ENCODE peak calls at places on chromosomes 13 and 19, in six cellular contexts. One of them, this sample, is unnamed.

GRCh38 chr13:91922969-91923592 is 524.7 kb downstream of the GPC5 start:
- DNase-seq in transverse colon: no peak
- DNase-seq in prostate gland: no peak
- DNase-seq in SK-N-SH: peak; percentile 6
- DNase-seq in GM12892: no peak
- DNase-seq in stomach: no peak
- DNase-seq in this sample: no peak

GRCh38 chr19:10402441-10403038 is 802 bp downstream of the CDC37 start:
- DNase-seq in prostate gland: no peak
- DNase-seq in stomach: no peak
- DNase-seq in transverse colon: peak; percentile 45
- DNase-seq in GM12892: no peak
- DNase-seq in SK-N-SH: peak; percentile 76
- DNase-seq in this sample: no peak

GRCh38 chr19:6125571-6125989 is 9.9 kb upstream of the ACSBG2 start:
- DNase-seq in prostate gland: peak; percentile 41
- DNase-seq in stomach: peak; percentile 69
- DNase-seq in SK-N-SH: peak; percentile 66
- DNase-seq in transverse colon: peak; percentile 71
- DNase-seq in GM12892: no peak
- DNase-seq in this sample: no peak

GRCh38 chr13:72514141-72514540 is 213.3 kb downstream of the MZT1 start:
- DNase-seq in SK-N-SH: no peak
- DNase-seq in transverse colon: no peak
- DNase-seq in GM12892: no peak
- DNase-seq in stomach: no peak
- DNase-seq in prostate gland: no peak
- DNase-seq in this sample: no peak

GRCh38 chr19:33556261-33556660 is 34.7 kb upstream of the PEPD start:
- DNase-seq in transverse colon: no peak
- DNase-seq in GM12892: no peak
- DNase-seq in stomach: no peak
- DNase-seq in SK-N-SH: no peak
- DNase-seq in prostate gland: no peak
- DNase-seq in this sample: no peak

GRCh38 chr13:112253631-112254030 is 122.5 kb upstream of the SPACA7 start:
- DNase-seq in stomach: no peak
- DNase-seq in prostate gland: no peak
- DNase-seq in transverse colon: no peak
- DNase-seq in SK-N-SH: no peak
- DNase-seq in GM12892: no peak
- DNase-seq in this sample: no peak

GRCh38 chr13:72960541-72960940 is 98.3 kb upstream of the KLF5 start:
- DNase-seq in SK-N-SH: no peak
- DNase-seq in prostate gland: peak; percentile 35
- DNase-seq in GM12892: no peak
- DNase-seq in stomach: no peak
- DNase-seq in transverse colon: no peak
- DNase-seq in this sample: no peak

GRCh38 chr19:54325194-54325621 is 12.2 kb upstream of the LILRA5 start:
- DNase-seq in transverse colon: no peak
- DNase-seq in SK-N-SH: peak; percentile 59
- DNase-seq in GM12892: no peak
- DNase-seq in stomach: no peak
- DNase-seq in prostate gland: no peak
- DNase-seq in this sample: no peak

GRCh38 chr19:5046339-5047039 is 77.6 kb downstream of the KDM4B start:
- DNase-seq in SK-N-SH: no peak
- DNase-seq in stomach: peak; percentile 83
- DNase-seq in GM12892: no peak
- DNase-seq in transverse colon: peak; percentile 74
- DNase-seq in prostate gland: peak; percentile 90
- DNase-seq in this sample: no peak

GRCh38 chr13:97030705-97031452 is 36.6 kb upstream of the OXGR1 start:
- DNase-seq in transverse colon: no peak
- DNase-seq in stomach: no peak
- DNase-seq in prostate gland: no peak
- DNase-seq in GM12892: no peak
- DNase-seq in SK-N-SH: peak; percentile 47
- DNase-seq in this sample: no peak

GRCh38 chr13:72651196-72651595 is 76.2 kb downstream of the MZT1 start:
- DNase-seq in transverse colon: no peak
- DNase-seq in prostate gland: no peak
- DNase-seq in SK-N-SH: peak; percentile 32
- DNase-seq in stomach: no peak
- DNase-seq in GM12892: no peak
- DNase-seq in this sample: no peak

GRCh38 chr19:54335979-54336892 is 2.7 kb downstream of the LILRA4 start:
- DNase-seq in stomach: no peak
- DNase-seq in prostate gland: no peak
- DNase-seq in GM12892: no peak
- DNase-seq in transverse colon: no peak
- DNase-seq in SK-N-SH: no peak
- DNase-seq in this sample: no peak

GRCh38 chr13:60230593-60230992 is 66.9 kb upstream of the DIAPH3 start:
- DNase-seq in SK-N-SH: peak; percentile 22
- DNase-seq in transverse colon: no peak
- DNase-seq in prostate gland: no peak
- DNase-seq in GM12892: no peak
- DNase-seq in stomach: no peak
- DNase-seq in this sample: no peak

GRCh38 chr19:6501740-6502648 is at the start of gene TUBB4A:
- DNase-seq in GM12892: peak; percentile 70
- DNase-seq in stomach: no peak
- DNase-seq in prostate gland: no peak
- DNase-seq in SK-N-SH: peak; percentile 95
- DNase-seq in transverse colon: peak; percentile 28
- DNase-seq in this sample: no peak

GRCh38 chr13:109479991-109480696 is 306.2 kb downstream of the IRS2 start:
- DNase-seq in GM12892: no peak
- DNase-seq in stomach: peak; percentile 45
- DNase-seq in prostate gland: peak; percentile 27
- DNase-seq in transverse colon: no peak
- DNase-seq in SK-N-SH: no peak
- DNase-seq in this sample: peak; percentile 57

GRCh38 chr19:30071871-30072270 is 129.8 kb downstream of the URI1 start:
- DNase-seq in stomach: no peak
- DNase-seq in SK-N-SH: no peak
- DNase-seq in GM12892: no peak
- DNase-seq in transverse colon: peak; percentile 0
- DNase-seq in prostate gland: no peak
- DNase-seq in this sample: no peak

GRCh38 chr13:102680842-102681725 is 13.8 kb downstream of the METTL21C start:
- DNase-seq in GM12892: no peak
- DNase-seq in SK-N-SH: no peak
- DNase-seq in stomach: no peak
- DNase-seq in prostate gland: no peak
- DNase-seq in transverse colon: no peak
- DNase-seq in this sample: no peak

GRCh38 chr13:50589139-50589538 is 254.4 kb downstream of the DLEU7 start:
- DNase-seq in transverse colon: no peak
- DNase-seq in stomach: no peak
- DNase-seq in GM12892: no peak
- DNase-seq in SK-N-SH: peak; percentile 16
- DNase-seq in prostate gland: no peak
- DNase-seq in this sample: no peak

GRCh38 chr19:53076984-53077383 is 26.2 kb downstream of the ZNF160 start:
- DNase-seq in transverse colon: peak; percentile 18
- DNase-seq in prostate gland: peak; percentile 19
- DNase-seq in stomach: no peak
- DNase-seq in GM12892: no peak
- DNase-seq in SK-N-SH: peak; percentile 72
- DNase-seq in this sample: no peak

DNA sequence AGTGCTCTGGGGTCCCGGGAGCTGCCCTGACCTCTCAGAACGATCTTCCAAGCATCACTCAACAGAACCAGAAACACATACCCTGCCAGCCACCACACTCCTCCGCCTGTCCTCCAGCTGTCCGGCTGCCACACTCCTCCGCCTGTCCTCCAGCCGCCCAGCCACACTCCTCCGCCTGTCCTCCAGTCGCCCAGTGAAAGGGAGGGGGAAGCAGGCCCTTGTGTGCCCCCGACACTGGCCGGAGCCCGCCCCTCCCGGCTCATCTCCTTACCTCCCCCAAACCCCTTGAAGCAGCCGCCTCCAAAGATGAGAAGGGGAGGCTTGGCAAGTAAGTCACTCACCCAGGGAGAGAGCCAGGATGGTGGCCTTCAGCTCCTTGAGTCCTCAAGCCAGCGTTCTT is 40.2 kb downstream of the STK24 start:
- DNase-seq in prostate gland: no peak
- DNase-seq in SK-N-SH: no peak
- DNase-seq in transverse colon: no peak
- DNase-seq in stomach: no peak
- DNase-seq in GM12892: no peak
- DNase-seq in this sample: no peak
- TF ChIP-seq POLR2AphosphoS5 in prostate gland: no peak
- TF ChIP-seq POLR2AphosphoS5 in SK-N-SH: no peak
- TF ChIP-seq POLR2AphosphoS5 in transverse colon: no peak
- TF ChIP-seq POLR2AphosphoS5 in stomach: no peak
- TF ChIP-seq POLR2AphosphoS5 in GM12892: no peak
- TF ChIP-seq POLR2AphosphoS5 in this sample: no peak

GRCh38 chr19:13984875-13985741 is 21.0 kb downstream of the RFX1 start:
- DNase-seq in prostate gland: no peak
- DNase-seq in SK-N-SH: no peak
- DNase-seq in GM12892: no peak
- DNase-seq in stomach: no peak
- DNase-seq in transverse colon: no peak
- DNase-seq in this sample: no peak
- TF ChIP-seq POLR2AphosphoS5 in prostate gland: no peak
- TF ChIP-seq POLR2AphosphoS5 in SK-N-SH: no peak
- TF ChIP-seq POLR2AphosphoS5 in GM12892: no peak
- TF ChIP-seq POLR2AphosphoS5 in stomach: no peak
- TF ChIP-seq POLR2AphosphoS5 in transverse colon: no peak
- TF ChIP-seq POLR2AphosphoS5 in this sample: no peak

GRCh38 chr13:30730526-30730925 is 4.8 kb upstream of the ALOX5AP start:
- DNase-seq in stomach: no peak
- DNase-seq in SK-N-SH: peak; percentile 41
- DNase-seq in transverse colon: no peak
- DNase-seq in prostate gland: no peak
- DNase-seq in GM12892: no peak
- DNase-seq in this sample: no peak
- TF ChIP-seq POLR2AphosphoS5 in stomach: no peak
- TF ChIP-seq POLR2AphosphoS5 in SK-N-SH: no peak
- TF ChIP-seq POLR2AphosphoS5 in transverse colon: no peak
- TF ChIP-seq POLR2AphosphoS5 in prostate gland: no peak
- TF ChIP-seq POLR2AphosphoS5 in GM12892: no peak
- TF ChIP-seq POLR2AphosphoS5 in this sample: no peak

GRCh38 chr19:47729468-47729798 is 15.9 kb upstream of the NOP53 start:
- DNase-seq in GM12892: no peak
- DNase-seq in SK-N-SH: no peak
- DNase-seq in prostate gland: peak; percentile 75
- DNase-seq in transverse colon: peak; percentile 45
- DNase-seq in stomach: peak; percentile 63
- DNase-seq in this sample: no peak
- TF ChIP-seq POLR2AphosphoS5 in GM12892: no peak
- TF ChIP-seq POLR2AphosphoS5 in SK-N-SH: no peak
- TF ChIP-seq POLR2AphosphoS5 in prostate gland: peak; percentile 75
- TF ChIP-seq POLR2AphosphoS5 in transverse colon: no peak
- TF ChIP-seq POLR2AphosphoS5 in stomach: no peak
- TF ChIP-seq POLR2AphosphoS5 in this sample: no peak

DNA sequence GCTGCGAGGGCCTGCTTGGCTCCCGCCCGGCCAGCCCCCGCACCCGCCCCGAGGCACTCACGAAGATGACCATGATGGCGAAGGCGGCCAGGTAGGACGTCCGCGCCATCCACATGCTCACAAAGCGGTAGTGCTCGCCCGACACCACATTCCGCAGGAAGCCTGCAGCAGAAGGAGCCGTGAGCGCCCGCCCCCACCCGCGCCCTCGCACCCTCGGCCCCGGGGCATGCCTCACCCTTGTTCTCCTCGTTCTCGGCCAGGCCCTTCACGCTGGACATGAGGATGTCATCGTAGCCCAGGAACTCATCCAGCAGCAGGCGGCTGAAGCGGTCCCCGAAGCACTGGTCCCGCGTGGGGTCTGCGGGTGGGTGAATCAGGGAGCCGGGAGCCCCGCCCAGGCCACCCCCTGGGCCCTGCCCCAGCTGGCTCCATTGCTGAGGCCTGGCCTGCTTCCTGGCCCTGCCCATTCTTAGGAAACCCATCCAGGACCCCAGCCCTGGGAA is 9.0 kb downstream of the TMEM259 start:
- DNase-seq in prostate gland: no peak
- DNase-seq in stomach: no peak
- DNase-seq in SK-N-SH: no peak
- DNase-seq in GM12892: no peak
- DNase-seq in transverse colon: no peak
- DNase-seq in this sample: no peak
- TF ChIP-seq POLR2AphosphoS5 in prostate gland: no peak
- TF ChIP-seq POLR2AphosphoS5 in stomach: no peak
- TF ChIP-seq POLR2AphosphoS5 in SK-N-SH: no peak
- TF ChIP-seq POLR2AphosphoS5 in GM12892: no peak
- TF ChIP-seq POLR2AphosphoS5 in transverse colon: no peak
- TF ChIP-seq POLR2AphosphoS5 in this sample: no peak

GRCh38 chr13:99135591-99135990 is 65.1 kb upstream of the UBAC2 start:
- DNase-seq in SK-N-SH: no peak
- DNase-seq in prostate gland: no peak
- DNase-seq in transverse colon: no peak
- DNase-seq in stomach: no peak
- DNase-seq in GM12892: no peak
- DNase-seq in this sample: no peak
- TF ChIP-seq POLR2AphosphoS5 in SK-N-SH: no peak
- TF ChIP-seq POLR2AphosphoS5 in prostate gland: no peak
- TF ChIP-seq POLR2AphosphoS5 in transverse colon: no peak
- TF ChIP-seq POLR2AphosphoS5 in stomach: no peak
- TF ChIP-seq POLR2AphosphoS5 in GM12892: no peak
- TF ChIP-seq POLR2AphosphoS5 in this sample: no peak

DNA sequence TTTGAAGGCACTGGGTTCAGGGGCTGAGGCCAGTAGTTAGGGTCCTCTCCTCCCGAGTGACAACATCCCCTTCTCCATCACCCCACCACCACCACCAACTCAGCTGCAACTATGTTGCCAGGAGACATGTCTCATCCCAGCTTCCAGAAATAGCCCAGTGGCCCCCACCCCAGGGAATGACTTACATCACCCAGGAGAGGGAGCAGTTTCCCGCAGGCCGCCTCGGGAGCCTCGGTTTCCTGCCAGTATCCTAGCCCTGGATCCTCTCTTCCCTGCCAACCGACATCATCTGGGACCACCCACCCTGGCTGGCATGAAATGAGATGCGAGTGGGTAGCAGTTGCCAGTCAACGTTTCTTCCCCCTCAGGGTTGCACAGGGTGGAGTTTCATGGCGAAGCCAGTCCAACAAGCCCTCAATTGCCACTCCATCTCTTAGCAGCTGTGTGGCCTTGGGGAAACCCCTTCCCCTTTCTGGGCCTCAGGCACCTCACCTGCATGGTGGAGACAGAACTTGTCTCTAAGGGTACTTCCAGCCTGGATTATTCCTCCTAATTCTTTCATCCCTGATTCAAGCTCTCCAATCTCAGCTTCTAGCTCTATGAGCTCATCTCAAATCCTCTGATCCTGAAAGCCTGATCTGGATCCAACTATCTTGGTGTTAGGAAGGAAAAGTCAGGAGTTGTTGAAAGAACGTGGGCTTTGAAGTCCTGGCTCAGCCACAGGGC is 3.9 kb upstream of the GSK3A start:
- DNase-seq in SK-N-SH: peak; percentile 74
- DNase-seq in stomach: peak; percentile 73
- DNase-seq in GM12892: no peak
- DNase-seq in transverse colon: peak; percentile 74
- DNase-seq in prostate gland: no peak
- DNase-seq in this sample: no peak
- TF ChIP-seq POLR2AphosphoS5 in SK-N-SH: peak; percentile 72
- TF ChIP-seq POLR2AphosphoS5 in stomach: peak; percentile 72
- TF ChIP-seq POLR2AphosphoS5 in GM12892: no peak
- TF ChIP-seq POLR2AphosphoS5 in transverse colon: peak; percentile 56
- TF ChIP-seq POLR2AphosphoS5 in prostate gland: peak; percentile 69
- TF ChIP-seq POLR2AphosphoS5 in this sample: no peak